ENCODE peak calls at places on chromosomes 1 and 21, in ten cellular contexts. C is activated CD4-positive, CD25-positive, alpha-beta regulatory T cell treated with anti-CD3 and anti-CD28 coated beads, Interleukin-2, amount 50 U/mL, for 72 hours; Z is stimulated activated CD8-positive, alpha-beta memory T cell treated with anti-CD3 and anti-CD28 coated beads, Interleukin-7, amount 100 ng/mL, for 24 hours; Y is HTR-8/SVneo; S is LoVo; F is fibroblast of lung; N is CD4-positive, alpha-beta memory T cell; J is astrocyte of the spinal cord; R is activated T-cell treated with anti-CD3 and anti-CD28 coated beads for 24 hours; M is astrocyte. T is an unnamed sample.

GRCh38 chr1:98323396-98323795 is 338.1 kb upstream of the SNX7 start:
- DNase-seq in C (no peak), R (no peak), N (no peak), J (no peak), Y (no peak), S (peak), F (peak), Z (no peak), M (peak), T (peak)

GRCh38 chr1:93638981-93639380 is 42.7 kb downstream of the BCAR3 start:
- DNase-seq in M (no peak), Z (no peak), S (no peak), N (no peak), C (no peak), J (no peak), Y (no peak), R (no peak), F (no peak), T (no peak)

GRCh38 chr1:170250531-170251276 is 104.9 kb downstream of the NTMT2 start:
- DNase-seq in J (no peak), Z (no peak), N (no peak), Y (no peak), R (no peak), F (no peak), C (no peak), S (no peak), M (no peak), T (no peak)

GRCh38 chr1:53321366-53321765 is 6.5 kb downstream of the LRP8 start:
- DNase-seq in M (no peak), F (no peak), J (no peak), Y (no peak), S (no peak), C (no peak), R (no peak), Z (no peak), N (no peak), T (peak)

GRCh38 chr21:26425576-26425975 is 147.5 kb downstream of the CYYR1 start:
- DNase-seq in J (no peak), N (no peak), S (no peak), Z (no peak), C (no peak), F (no peak), M (no peak), Y (no peak), R (no peak), T (no peak)

GRCh38 chr1:184387871-184388670 is 1.2 kb downstream of the C1orf21 start:
- DNase-seq in Y (peak), M (peak), N (no peak), C (no peak), F (peak), S (peak), Z (no peak), R (no peak), J (peak), T (no peak)

GRCh38 chr21:21605502-21605901 is 607.3 kb downstream of the NCAM2 start:
- DNase-seq in J (no peak), N (no peak), S (no peak), Z (no peak), F (peak), R (no peak), M (no peak), Y (no peak), C (no peak), T (no peak)

GRCh38 chr21:32096411-32096810 is 182.4 kb downstream of the MIS18A start:
- DNase-seq in M (no peak), R (no peak), Z (no peak), Y (no peak), J (no peak), S (no peak), N (no peak), F (no peak), C (no peak), T (peak)

GRCh38 chr1:223556414-223557124 is 108.9 kb downstream of the CAPN8 start:
- DNase-seq in S (peak), Y (peak), N (no peak), F (peak), C (peak), Z (no peak), J (peak), M (no peak), R (no peak), T (peak)

GRCh38 chr1:98049370-98050115 is 128.7 kb upstream of the DPYD start:
- DNase-seq in Z (no peak), S (no peak), C (peak), Y (no peak), J (peak), R (no peak), M (peak), F (peak), N (no peak), T (no peak)

GRCh38 chr1:235357485-235358378 is 9.5 kb upstream of the TBCE start:
- DNase-seq in M (no peak), Z (no peak), S (no peak), J (no peak), C (no peak), F (no peak), N (no peak), R (no peak), Y (no peak), T (no peak)